ENCODE peak calls at places on chromosomes 7 and 10, in eight cellular contexts. One of them, this sample, is unnamed.
A peak's percentile ranks its signal among the peaks of the same experiment; 100 is the strongest.

GRCh38 chr7:66371096-66371824 is 166.1 kb downstream of the TPST1 start:
- DNase-seq in thoracic aorta: no peak
- DNase-seq in foreskin fibroblast: no peak
- DNase-seq in GM20000: no peak
- DNase-seq in left ventricle myocardium inferior: no peak
- DNase-seq in ascending aorta: no peak
- DNase-seq in esophagus squamous epithelium: no peak
- DNase-seq in RWPE1: no peak
- DNase-seq in this sample: no peak

GRCh38 chr7:129494041-129494440 is 8.3 kb upstream of the SMKR1 start:
- DNase-seq in left ventricle myocardium inferior: no peak
- DNase-seq in ascending aorta: no peak
- DNase-seq in esophagus squamous epithelium: no peak
- DNase-seq in foreskin fibroblast: peak; percentile 78
- DNase-seq in RWPE1: no peak
- DNase-seq in GM20000: no peak
- DNase-seq in thoracic aorta: no peak
- DNase-seq in this sample: peak; percentile 94

GRCh38 chr10:114872519-114873087 is 51.0 kb downstream of the FHIP2A start:
- DNase-seq in RWPE1: no peak
- DNase-seq in foreskin fibroblast: no peak
- DNase-seq in esophagus squamous epithelium: no peak
- DNase-seq in GM20000: no peak
- DNase-seq in thoracic aorta: no peak
- DNase-seq in left ventricle myocardium inferior: no peak
- DNase-seq in ascending aorta: no peak
- DNase-seq in this sample: no peak

GRCh38 chr7:92695308-92696261 is 105.4 kb upstream of the FAM133B start:
- DNase-seq in esophagus squamous epithelium: no peak
- DNase-seq in GM20000: no peak
- DNase-seq in thoracic aorta: no peak
- DNase-seq in ascending aorta: peak; percentile 64
- DNase-seq in left ventricle myocardium inferior: peak; percentile 23
- DNase-seq in RWPE1: no peak
- DNase-seq in foreskin fibroblast: peak; percentile 86
- DNase-seq in this sample: peak; percentile 70

GRCh38 chr10:105974803-105975456 is 1189.6 kb downstream of the SORCS1 start:
- DNase-seq in esophagus squamous epithelium: no peak
- DNase-seq in RWPE1: peak; percentile 20
- DNase-seq in GM20000: peak; percentile 8
- DNase-seq in ascending aorta: no peak
- DNase-seq in left ventricle myocardium inferior: no peak
- DNase-seq in foreskin fibroblast: no peak
- DNase-seq in thoracic aorta: no peak
- DNase-seq in this sample: no peak

GRCh38 chr7:47509571-47509970 is 72.3 kb downstream of the TNS3 start:
- DNase-seq in esophagus squamous epithelium: no peak
- DNase-seq in ascending aorta: no peak
- DNase-seq in thoracic aorta: no peak
- DNase-seq in left ventricle myocardium inferior: no peak
- DNase-seq in foreskin fibroblast: no peak
- DNase-seq in GM20000: no peak
- DNase-seq in RWPE1: no peak
- DNase-seq in this sample: no peak

GRCh38 chr7:74452748-74453320 is 872 bp upstream of the GTF2IRD1 start:
- DNase-seq in RWPE1: peak; percentile 47
- DNase-seq in esophagus squamous epithelium: no peak
- DNase-seq in thoracic aorta: no peak
- DNase-seq in ascending aorta: peak; percentile 65
- DNase-seq in foreskin fibroblast: peak; percentile 48
- DNase-seq in left ventricle myocardium inferior: no peak
- DNase-seq in GM20000: no peak
- DNase-seq in this sample: peak; percentile 42

GRCh38 chr10:94299417-94299816 is 63.3 kb downstream of the NOC3L start:
- DNase-seq in thoracic aorta: no peak
- DNase-seq in esophagus squamous epithelium: no peak
- DNase-seq in RWPE1: no peak
- DNase-seq in ascending aorta: no peak
- DNase-seq in left ventricle myocardium inferior: no peak
- DNase-seq in GM20000: no peak
- DNase-seq in foreskin fibroblast: peak; percentile 35
- DNase-seq in this sample: peak; percentile 61

GRCh38 chr10:131898713-131899112 is 2.1 kb upstream of the PPP2R2D start:
- DNase-seq in foreskin fibroblast: no peak
- DNase-seq in ascending aorta: no peak
- DNase-seq in GM20000: no peak
- DNase-seq in thoracic aorta: no peak
- DNase-seq in RWPE1: no peak
- DNase-seq in left ventricle myocardium inferior: no peak
- DNase-seq in esophagus squamous epithelium: no peak
- DNase-seq in this sample: no peak

GRCh38 chr10:75545333-75545732 is 113.9 kb downstream of the LRMDA start:
- DNase-seq in thoracic aorta: no peak
- DNase-seq in left ventricle myocardium inferior: no peak
- DNase-seq in RWPE1: no peak
- DNase-seq in ascending aorta: no peak
- DNase-seq in GM20000: no peak
- DNase-seq in esophagus squamous epithelium: no peak
- DNase-seq in foreskin fibroblast: no peak
- DNase-seq in this sample: no peak

GRCh38 chr10:49664842-49665355 is 14.6 kb upstream of the C10orf53 start:
- DNase-seq in ascending aorta: no peak
- DNase-seq in GM20000: no peak
- DNase-seq in esophagus squamous epithelium: no peak
- DNase-seq in thoracic aorta: no peak
- DNase-seq in foreskin fibroblast: no peak
- DNase-seq in RWPE1: no peak
- DNase-seq in left ventricle myocardium inferior: no peak
- DNase-seq in this sample: no peak

GRCh38 chr7:95794917-95795515 is 22.7 kb downstream of the DYNC1I1 start:
- DNase-seq in ascending aorta: no peak
- DNase-seq in left ventricle myocardium inferior: no peak
- DNase-seq in esophagus squamous epithelium: no peak
- DNase-seq in RWPE1: no peak
- DNase-seq in foreskin fibroblast: no peak
- DNase-seq in GM20000: no peak
- DNase-seq in thoracic aorta: no peak
- DNase-seq in this sample: no peak

GRCh38 chr7:38889872-38890432 is 19.0 kb downstream of the VPS41 start:
- DNase-seq in esophagus squamous epithelium: no peak
- DNase-seq in GM20000: no peak
- DNase-seq in foreskin fibroblast: no peak
- DNase-seq in thoracic aorta: no peak
- DNase-seq in left ventricle myocardium inferior: no peak
- DNase-seq in ascending aorta: no peak
- DNase-seq in RWPE1: no peak
- DNase-seq in this sample: no peak
- TF ChIP-seq CTCF in esophagus squamous epithelium: no peak
- TF ChIP-seq CTCF in GM20000: no peak
- TF ChIP-seq CTCF in foreskin fibroblast: peak; percentile 4
- TF ChIP-seq CTCF in thoracic aorta: peak; percentile 29
- TF ChIP-seq CTCF in left ventricle myocardium inferior: peak; percentile 33
- TF ChIP-seq CTCF in ascending aorta: peak; percentile 8
- TF ChIP-seq CTCF in RWPE1: peak; percentile 23
- TF ChIP-seq CTCF in this sample: peak; percentile 74

DNA sequence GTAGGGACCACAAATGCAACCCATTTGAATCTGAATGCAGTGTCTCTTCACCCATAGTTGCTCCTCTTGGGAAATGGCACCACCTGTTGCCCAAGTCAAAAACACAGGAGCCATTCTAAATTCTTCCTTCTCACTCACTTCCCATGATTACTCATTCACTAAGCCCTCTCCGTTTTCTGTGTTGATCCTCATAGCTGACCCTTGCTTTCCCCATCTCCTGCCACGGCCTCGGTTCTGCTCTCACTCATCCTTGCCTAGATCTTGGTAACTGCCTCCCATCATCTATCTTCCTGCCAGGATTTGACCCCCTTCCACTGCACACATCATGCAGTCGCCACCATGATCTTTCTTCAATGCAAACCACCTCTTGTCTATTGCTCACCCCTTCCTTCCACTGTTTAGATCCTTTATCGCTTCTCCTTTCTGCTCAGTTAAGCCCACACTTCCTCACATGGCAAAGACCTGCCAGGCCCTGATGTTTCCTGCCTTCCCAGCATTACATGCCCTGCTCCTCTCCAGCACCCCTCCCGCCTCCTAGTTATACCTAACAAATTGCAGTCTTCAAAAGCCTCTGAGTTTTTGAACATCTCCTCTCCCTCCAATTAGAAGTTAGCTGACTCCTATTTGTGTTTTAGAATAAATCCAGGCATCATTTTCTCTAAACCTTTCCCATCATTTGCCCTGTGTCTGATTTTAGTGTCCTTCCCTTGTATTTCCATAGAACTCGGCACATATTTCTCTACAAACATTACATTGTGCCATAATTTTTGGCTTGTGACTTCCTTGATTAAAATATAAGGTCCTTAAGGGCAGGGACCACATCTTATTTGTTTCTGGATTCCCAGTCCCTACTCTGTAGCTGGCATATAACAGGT is 19.2 kb upstream of the CPN1 start:
- DNase-seq in GM20000: peak; percentile 49
- DNase-seq in RWPE1: peak; percentile 29
- DNase-seq in left ventricle myocardium inferior: no peak
- DNase-seq in foreskin fibroblast: peak; percentile 37
- DNase-seq in esophagus squamous epithelium: no peak
- DNase-seq in ascending aorta: no peak
- DNase-seq in thoracic aorta: no peak
- DNase-seq in this sample: peak; percentile 63
- TF ChIP-seq CTCF in GM20000: no peak
- TF ChIP-seq CTCF in RWPE1: no peak
- TF ChIP-seq CTCF in left ventricle myocardium inferior: no peak
- TF ChIP-seq CTCF in foreskin fibroblast: no peak
- TF ChIP-seq CTCF in esophagus squamous epithelium: no peak
- TF ChIP-seq CTCF in ascending aorta: no peak
- TF ChIP-seq CTCF in thoracic aorta: no peak
- TF ChIP-seq CTCF in this sample: peak; percentile 71

DNA sequence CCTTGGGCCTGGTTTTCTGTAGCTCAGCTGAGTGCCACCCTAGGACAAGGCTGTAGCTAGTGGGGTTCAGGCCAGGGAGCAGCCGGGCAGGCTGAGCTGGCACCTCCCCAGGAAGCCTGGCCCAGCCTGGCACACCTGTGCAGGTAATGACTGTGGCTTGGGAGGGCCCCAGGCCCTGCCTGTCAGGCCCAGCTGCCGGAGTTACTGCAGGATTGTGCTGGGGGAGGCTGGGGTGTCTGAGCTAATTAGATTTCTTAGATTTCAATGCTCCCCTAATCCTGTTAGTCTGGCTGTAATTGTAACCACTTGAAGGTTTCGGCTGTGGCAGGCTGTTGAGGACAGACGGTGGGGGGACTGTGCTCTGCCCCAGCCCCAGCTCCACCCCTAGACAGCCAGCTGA is 6.0 kb downstream of the ZMIZ1 start:
- DNase-seq in GM20000: no peak
- DNase-seq in left ventricle myocardium inferior: no peak
- DNase-seq in ascending aorta: no peak
- DNase-seq in esophagus squamous epithelium: no peak
- DNase-seq in foreskin fibroblast: no peak
- DNase-seq in thoracic aorta: no peak
- DNase-seq in RWPE1: no peak
- DNase-seq in this sample: no peak
- TF ChIP-seq CTCF in GM20000: no peak
- TF ChIP-seq CTCF in left ventricle myocardium inferior: no peak
- TF ChIP-seq CTCF in ascending aorta: no peak
- TF ChIP-seq CTCF in esophagus squamous epithelium: no peak
- TF ChIP-seq CTCF in foreskin fibroblast: no peak
- TF ChIP-seq CTCF in thoracic aorta: no peak
- TF ChIP-seq CTCF in RWPE1: no peak
- TF ChIP-seq CTCF in this sample: no peak

GRCh38 chr10:23693895-23694294 is 255.0 kb downstream of the OTUD1 start:
- DNase-seq in GM20000: no peak
- DNase-seq in foreskin fibroblast: no peak
- DNase-seq in thoracic aorta: no peak
- DNase-seq in ascending aorta: no peak
- DNase-seq in esophagus squamous epithelium: no peak
- DNase-seq in RWPE1: no peak
- DNase-seq in left ventricle myocardium inferior: no peak
- DNase-seq in this sample: no peak

GRCh38 chr10:23693398-23693797 is 254.5 kb downstream of the OTUD1 start:
- DNase-seq in esophagus squamous epithelium: no peak
- DNase-seq in left ventricle myocardium inferior: no peak
- DNase-seq in GM20000: no peak
- DNase-seq in foreskin fibroblast: no peak
- DNase-seq in thoracic aorta: no peak
- DNase-seq in ascending aorta: no peak
- DNase-seq in RWPE1: no peak
- DNase-seq in this sample: no peak

GRCh38 chr10:23694921-23695824 is 256.3 kb downstream of the OTUD1 start:
- DNase-seq in ascending aorta: no peak
- DNase-seq in thoracic aorta: no peak
- DNase-seq in foreskin fibroblast: no peak
- DNase-seq in GM20000: no peak
- DNase-seq in left ventricle myocardium inferior: no peak
- DNase-seq in RWPE1: no peak
- DNase-seq in esophagus squamous epithelium: no peak
- DNase-seq in this sample: no peak

GRCh38 chr10:23695825-23696420 is 257.0 kb downstream of the OTUD1 start:
- DNase-seq in ascending aorta: no peak
- DNase-seq in thoracic aorta: no peak
- DNase-seq in RWPE1: no peak
- DNase-seq in GM20000: no peak
- DNase-seq in esophagus squamous epithelium: no peak
- DNase-seq in left ventricle myocardium inferior: no peak
- DNase-seq in foreskin fibroblast: no peak
- DNase-seq in this sample: no peak

GRCh38 chr10:23694446-23694920 is 255.6 kb downstream of the OTUD1 start:
- DNase-seq in esophagus squamous epithelium: no peak
- DNase-seq in GM20000: no peak
- DNase-seq in ascending aorta: no peak
- DNase-seq in left ventricle myocardium inferior: no peak
- DNase-seq in foreskin fibroblast: no peak
- DNase-seq in RWPE1: no peak
- DNase-seq in thoracic aorta: no peak
- DNase-seq in this sample: no peak
- TF ChIP-seq CTCF in esophagus squamous epithelium: no peak
- TF ChIP-seq CTCF in GM20000: no peak
- TF ChIP-seq CTCF in ascending aorta: no peak
- TF ChIP-seq CTCF in left ventricle myocardium inferior: no peak
- TF ChIP-seq CTCF in foreskin fibroblast: no peak
- TF ChIP-seq CTCF in RWPE1: no peak
- TF ChIP-seq CTCF in thoracic aorta: no peak
- TF ChIP-seq CTCF in this sample: no peak

DNA sequence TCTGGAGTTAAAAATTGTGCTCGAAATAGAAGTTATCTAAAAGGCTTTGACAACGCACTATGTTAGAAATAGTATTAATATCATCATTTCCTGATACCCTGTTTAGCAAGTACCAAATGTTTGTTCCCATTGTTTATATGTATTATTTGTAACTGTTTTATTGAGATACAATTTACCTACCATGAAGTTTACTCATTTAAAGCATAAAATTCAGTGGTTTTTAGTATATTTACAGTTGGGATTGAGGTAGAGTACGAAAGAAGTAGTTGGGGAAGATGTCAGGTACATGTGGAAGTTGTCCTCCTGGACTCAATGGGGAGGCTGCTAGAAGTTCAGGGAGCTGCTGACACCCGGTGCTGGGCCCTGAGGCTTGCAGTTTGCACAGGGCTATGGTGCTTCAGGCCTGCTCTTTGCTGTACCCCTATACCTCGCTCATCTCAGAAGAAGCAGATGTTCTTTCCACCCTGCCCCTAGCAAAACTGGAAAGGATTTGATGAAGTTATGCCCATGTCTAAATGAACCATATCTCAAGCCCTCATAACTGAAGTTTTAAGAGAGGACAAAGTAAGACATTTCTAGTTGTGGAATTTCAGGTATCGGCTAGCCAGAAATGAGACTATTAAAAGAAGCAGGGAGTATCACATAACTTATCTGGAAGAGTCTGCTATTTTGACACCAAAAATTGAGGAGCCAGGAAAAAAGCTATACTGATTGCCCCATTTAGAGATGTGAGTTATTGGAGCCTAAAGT is 25.2 kb upstream of the WNT16 start:
- DNase-seq in thoracic aorta: no peak
- DNase-seq in foreskin fibroblast: no peak
- DNase-seq in RWPE1: no peak
- DNase-seq in left ventricle myocardium inferior: no peak
- DNase-seq in GM20000: no peak
- DNase-seq in ascending aorta: no peak
- DNase-seq in esophagus squamous epithelium: no peak
- DNase-seq in this sample: no peak
- TF ChIP-seq CTCF in thoracic aorta: no peak
- TF ChIP-seq CTCF in foreskin fibroblast: no peak
- TF ChIP-seq CTCF in RWPE1: no peak
- TF ChIP-seq CTCF in left ventricle myocardium inferior: no peak
- TF ChIP-seq CTCF in GM20000: no peak
- TF ChIP-seq CTCF in ascending aorta: no peak
- TF ChIP-seq CTCF in esophagus squamous epithelium: no peak
- TF ChIP-seq CTCF in this sample: no peak